ENCODE peak calls at places on chromosomes 2 and 18, in five cellular contexts. C is tibial nerve; K is activated CD4-positive, alpha-beta T cell treated with anti-CD3 and anti-CD28 coated beads for 4 hours; Y is activated T-helper 1 cell treated with anti-CD3 and anti-CD28 coated beads, Interleukin-12 subunit alpha, Interleukin-12 subunit beta, Interleukin-2, Interleukin-4 antibody, amounts not matched to agents 30 ng/mL and 10 ng/mL and 1 ng/mL, durations not matched to agents 14 hours and 24 hours and 36 hours; F is stimulated activated CD8-positive, alpha-beta memory T cell treated with anti-CD3 and anti-CD28 coated beads, Interleukin-12 subunit alpha, Interleukin-12 subunit beta, amount 100 ng/mL, for 4 hours. M is an unnamed sample.
A peak's percentile ranks its signal among the peaks of the same experiment; 100 is the strongest.

GRCh38 chr2:175930504-175930903 is 71.6 kb downstream of the LNPK start:
- DNase-seq in C (no peak), K (no peak), Y (no peak), F (no peak), M (peak; percentile 42)

GRCh38 chr18:12518832-12519534 is 111.3 kb downstream of the PRELID3A start:
- DNase-seq in C (no peak), K (no peak), Y (no peak), F (no peak), M (no peak)

GRCh38 chr2:44938287-44939073 is 3.0 kb upstream of the SIX3 start:
- DNase-seq in C (no peak), K (no peak), Y (no peak), F (no peak), M (peak; percentile 41)

GRCh38 chr18:28459587-28459986 is 282.7 kb upstream of the CDH2 start:
- DNase-seq in C (no peak), K (no peak), Y (no peak), F (no peak), M (peak; percentile 4)

GRCh38 chr2:180747728-180748127 is 232.7 kb upstream of the UBE2E3 start:
- DNase-seq in C (no peak), K (no peak), Y (no peak), F (no peak), M (peak; percentile 7)

GRCh38 chr2:237189799-237190198 is 104.1 kb downstream of the COPS8 start:
- DNase-seq in C (no peak), K (no peak), Y (no peak), F (no peak), M (no peak)

GRCh38 chr2:143623270-143623669 is 494.1 kb downstream of the ARHGAP15 start:
- DNase-seq in C (no peak), K (no peak), Y (no peak), F (no peak), M (peak; percentile 25)

GRCh38 chr2:159484537-159484936 is 131.8 kb downstream of the BAZ2B start:
- DNase-seq in C (no peak), K (no peak), Y (no peak), F (no peak), M (no peak)

GRCh38 chr2:50838316-50838715 is 193.6 kb downstream of the NRXN1 start:
- DNase-seq in C (no peak), K (no peak), Y (no peak), F (no peak), M (no peak)

GRCh38 chr2:121627525-121628050 is 21.7 kb downstream of the CLASP1 start:
- DNase-seq in C (no peak), K (no peak), Y (no peak), F (no peak), M (no peak)

GRCh38 chr2:11505652-11506610 is 27.9 kb upstream of the GREB1 start:
- DNase-seq in C (no peak), K (no peak), Y (no peak), F (no peak), M (no peak)

GRCh38 chr2:239290618-239291504 is 110.0 kb downstream of the HDAC4 start:
- DNase-seq in C (no peak), K (no peak), Y (no peak), F (no peak), M (no peak)